ENCODE peak calls at places on chromosomes 16 and 17, in nine cellular contexts. F is tibial artery, Y is AG04450, G is ovary, M is dorsolateral prefrontal cortex, T is brain microvascular endothelial cell, H is left ventricle myocardium inferior, N is body of pancreas, R is tibial nerve. I is an unnamed sample.

GRCh38 chr16:67526149-67526732 is 2.4 kb upstream of the RIPOR1 start:
- DNase-seq in F (no peak), Y (no peak), G (no peak), M (no peak), T (no peak), H (no peak), N (no peak), R (no peak), I (no peak)

GRCh38 chr16:273547-274421 is 2.0 kb downstream of the RGS11 start:
- DNase-seq in F (no peak), Y (no peak), G (no peak), M (no peak), T (no peak), H (no peak), N (peak), R (no peak), I (no peak)

GRCh38 chr17:362721-363120 is 10.1 kb upstream of the RPH3AL start:
- DNase-seq in F (no peak), Y (no peak), G (no peak), M (no peak), T (no peak), H (no peak), N (no peak), R (no peak), I (no peak)

GRCh38 chr17:35051183-35051578 is 12.3 kb downstream of the RFFL start:
- DNase-seq in F (no peak), Y (no peak), G (no peak), M (no peak), T (no peak), H (no peak), N (no peak), R (peak), I (no peak)

GRCh38 chr17:63786961-63787711 is 13.2 kb downstream of the DDX42 start:
- DNase-seq in F (no peak), Y (no peak), G (no peak), M (no peak), T (no peak), H (no peak), N (no peak), R (no peak), I (no peak)

GRCh38 chr16:75306102-75306762 is 54.8 kb upstream of the BCAR1 start:
- DNase-seq in F (no peak), Y (no peak), G (no peak), M (no peak), T (peak), H (no peak), N (peak), R (no peak), I (no peak)

GRCh38 chr17:36212958-36213357 is 2.1 kb downstream of the CCL4L2 start:
- DNase-seq in F (no peak), Y (no peak), G (no peak), M (no peak), T (no peak), H (no peak), N (no peak), R (no peak), I (no peak)

GRCh38 chr16:75477680-75478473 is 13.4 kb upstream of the TMEM170A start:
- DNase-seq in F (no peak), Y (no peak), G (no peak), M (no peak), T (no peak), H (no peak), N (no peak), R (no peak), I (no peak)

GRCh38 chr17:63126607-63127006 is 160.6 kb downstream of the TANC2 start:
- DNase-seq in F (no peak), Y (no peak), G (no peak), M (no peak), T (no peak), H (no peak), N (no peak), R (no peak), I (no peak)

GRCh38 chr17:5832886-5833285 is 237.3 kb upstream of the WSCD1 start:
- DNase-seq in F (no peak), Y (peak), G (no peak), M (no peak), T (peak), H (no peak), N (no peak), R (no peak), I (no peak)

GRCh38 chr16:81384006-81384405 is 60.6 kb upstream of the CMIP start:
- DNase-seq in F (no peak), Y (no peak), G (no peak), M (no peak), T (no peak), H (no peak), N (no peak), R (no peak), I (no peak)

GRCh38 chr16:27453476-27453825 is 51.5 kb downstream of the IL21R start:
- DNase-seq in F (no peak), Y (no peak), G (no peak), M (no peak), T (no peak), H (no peak), N (no peak), R (no peak), I (no peak)

GRCh38 chr17:29579866-29580771 is 9.3 kb downstream of the GIT1 start:
- DNase-seq in F (peak), Y (no peak), G (peak), M (peak), T (peak), H (peak), N (peak), R (peak), I (peak)

GRCh38 chr17:29663155-29663554 is 40.4 kb upstream of the CORO6 start:
- DNase-seq in F (no peak), Y (no peak), G (no peak), M (no peak), T (no peak), H (no peak), N (no peak), R (no peak), I (no peak)

GRCh38 chr16:2584742-2585650 is 47.2 kb downstream of the PDPK1 start:
- DNase-seq in F (peak), Y (no peak), G (peak), M (peak), T (no peak), H (peak), N (no peak), R (peak), I (no peak)

GRCh38 chr16:19881783-19882182 is 2.9 kb downstream of the GPRC5B start:
- DNase-seq in F (no peak), Y (no peak), G (no peak), M (no peak), T (no peak), H (no peak), N (no peak), R (no peak), I (no peak)

GRCh38 chr16:81810894-81811538 is 31.9 kb downstream of the PLCG2 start:
- DNase-seq in F (no peak), Y (no peak), G (no peak), M (no peak), T (no peak), H (no peak), N (no peak), R (no peak), I (no peak)

GRCh38 chr17:27804113-27804512 is 3.8 kb upstream of the NOS2 start:
- DNase-seq in F (no peak), Y (no peak), G (no peak), M (no peak), T (no peak), H (no peak), N (no peak), R (no peak), I (no peak)

GRCh38 chr17:83081561-83082201 is 2.3 kb downstream of the METRNL start:
- DNase-seq in F (peak), Y (no peak), G (no peak), M (no peak), T (no peak), H (no peak), N (peak), R (peak), I (no peak)

GRCh38 chr17:48910370-48910769 is 2.2 kb downstream of the UBE2Z start:
- DNase-seq in F (no peak), Y (no peak), G (no peak), M (no peak), T (no peak), H (no peak), N (no peak), R (no peak), I (no peak)

GRCh38 chr17:3909257-3909656 is 7.0 kb downstream of the P2RX1 start:
- DNase-seq in F (no peak), Y (no peak), G (no peak), M (no peak), T (no peak), H (no peak), N (no peak), R (no peak), I (no peak)

GRCh38 chr16:35365675-35366074 is 1906.3 kb downstream of the TP53TG3F start:
- DNase-seq in F (no peak), Y (no peak), G (no peak), M (no peak), T (no peak), H (no peak), N (no peak), R (no peak), I (no peak)

GRCh38 chr16:89858973-89859808 is 14.2 kb upstream of the TCF25 start:
- DNase-seq in F (no peak), Y (no peak), G (no peak), M (no peak), T (no peak), H (no peak), N (no peak), R (no peak), I (no peak)

GRCh38 chr16:88047462-88047861 is 96.2 kb downstream of the BANP start:
- DNase-seq in F (no peak), Y (no peak), G (peak), M (no peak), T (no peak), H (peak), N (no peak), R (no peak), I (no peak)

GRCh38 chr17:31803494-31804213 is 55.4 kb downstream of the COPRS start:
- DNase-seq in F (no peak), Y (no peak), G (no peak), M (no peak), T (no peak), H (no peak), N (peak), R (no peak), I (no peak)

GRCh38 chr17:79003661-79004411 is 5.7 kb downstream of the CANT1 start:
- DNase-seq in F (peak), Y (no peak), G (peak), M (no peak), T (no peak), H (no peak), N (no peak), R (no peak), I (no peak)

GRCh38 chr17:43315858-43316521 is 82.2 kb upstream of the RNU2-1 start:
- DNase-seq in F (no peak), Y (no peak), G (no peak), M (no peak), T (no peak), H (no peak), N (no peak), R (no peak), I (no peak)

GRCh38 chr16:30096862-30097563 is 1.0 kb upstream of the YPEL3 start:
- DNase-seq in F (no peak), Y (no peak), G (no peak), M (no peak), T (no peak), H (no peak), N (no peak), R (no peak), I (no peak)

GRCh38 chr16:10988164-10988803 is 43.9 kb downstream of the CLEC16A start:
- DNase-seq in F (no peak), Y (no peak), G (no peak), M (no peak), T (no peak), H (no peak), N (no peak), R (no peak), I (no peak)

GRCh38 chr16:10989494-10989893 is 45.1 kb downstream of the CLEC16A start:
- DNase-seq in F (no peak), Y (no peak), G (no peak), M (no peak), T (no peak), H (no peak), N (no peak), R (no peak), I (no peak)

GRCh38 chr16:10987361-10988163 is 43.2 kb downstream of the CLEC16A start:
- DNase-seq in F (no peak), Y (no peak), G (no peak), M (no peak), T (no peak), H (no peak), N (no peak), R (no peak), I (no peak)

GRCh38 chr16:10990378-10990777 is 46.0 kb downstream of the CLEC16A start:
- DNase-seq in F (no peak), Y (no peak), G (no peak), M (no peak), T (no peak), H (no peak), N (no peak), R (no peak), I (no peak)

DNA sequence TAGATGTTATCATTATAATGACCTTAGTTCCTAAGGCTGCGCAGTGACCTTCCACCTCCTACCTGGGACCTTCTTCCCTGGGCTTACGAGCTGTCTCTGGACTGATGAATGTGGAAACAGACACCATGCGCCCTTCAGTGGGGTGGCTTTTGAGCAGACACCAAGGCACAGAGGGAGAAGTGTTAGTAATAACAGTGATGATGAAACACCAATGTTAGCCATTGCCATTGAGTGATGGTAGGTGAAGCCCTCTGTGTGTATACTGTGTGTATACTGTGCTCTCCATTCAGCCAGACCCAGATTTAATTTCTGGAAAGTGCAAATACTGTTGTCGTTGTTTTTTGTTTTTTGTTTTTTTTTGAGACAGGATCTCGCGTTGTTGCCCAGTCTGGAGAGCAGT is 44.5 kb downstream of the CLEC16A start:
- DNase-seq in F (no peak), Y (no peak), G (no peak), M (no peak), T (no peak), H (no peak), N (no peak), R (no peak), I (no peak)
- TF ChIP-seq CTCF in F (no peak), Y (no peak), G (no peak), M (no peak), T (no peak), H (no peak), N (no peak), R (no peak), I (no peak)

GRCh38 chr17:8630227-8630801 is at the start of gene MYH10:
- DNase-seq in F (no peak), Y (no peak), G (no peak), M (no peak), T (no peak), H (no peak), N (no peak), R (no peak), I (no peak)
- TF ChIP-seq CTCF in F (peak), Y (no peak), G (peak), M (peak), T (peak), H (no peak), N (peak), R (no peak), I (no peak)

GRCh38 chr17:80927791-80928216 is 63.8 kb upstream of the CHMP6 start:
- DNase-seq in F (peak), Y (no peak), G (no peak), M (no peak), T (peak), H (no peak), N (peak), R (no peak), I (no peak)
- TF ChIP-seq CTCF in F (no peak), Y (no peak), G (no peak), M (peak), T (peak), H (peak), N (no peak), R (no peak), I (no peak)

GRCh38 chr17:44932526-44933097 is 15.0 kb downstream of the KIF18B start:
- DNase-seq in F (peak), Y (no peak), G (no peak), M (no peak), T (no peak), H (peak), N (no peak), R (no peak), I (peak)

GRCh38 chr17:44933824-44934744 is 13.5 kb downstream of the KIF18B start:
- DNase-seq in F (peak), Y (no peak), G (no peak), M (no peak), T (no peak), H (peak), N (no peak), R (no peak), I (peak)

GRCh38 chr17:44930667-44931066 is 15.4 kb upstream of the GFAP start:
- DNase-seq in F (peak), Y (no peak), G (no peak), M (no peak), T (no peak), H (no peak), N (no peak), R (no peak), I (peak)

GRCh38 chr17:44931376-44931775 is 16.1 kb upstream of the GFAP start:
- DNase-seq in F (peak), Y (no peak), G (no peak), M (no peak), T (no peak), H (peak), N (no peak), R (no peak), I (peak)

GRCh38 chr17:44932096-44932495 is 15.5 kb downstream of the KIF18B start:
- DNase-seq in F (peak), Y (no peak), G (no peak), M (no peak), T (no peak), H (peak), N (no peak), R (no peak), I (peak)
- TF ChIP-seq CTCF in F (no peak), Y (no peak), G (no peak), M (no peak), T (no peak), H (no peak), N (no peak), R (no peak), I (no peak)

GRCh38 chr16:57299719-57300386 is 15.4 kb upstream of the PLLP start:
- DNase-seq in F (peak), Y (peak), G (peak), M (peak), T (peak), H (peak), N (peak), R (peak), I (no peak)
- TF ChIP-seq CTCF in F (peak), Y (no peak), G (peak), M (peak), T (peak), H (peak), N (peak), R (no peak), I (no peak)

GRCh38 chr16:83046664-83047063 is 419.9 kb downstream of the CDH13 start:
- DNase-seq in F (no peak), Y (no peak), G (no peak), M (no peak), T (no peak), H (no peak), N (no peak), R (no peak), I (no peak)

GRCh38 chr16:83045790-83046189 is 419.0 kb downstream of the CDH13 start:
- DNase-seq in F (no peak), Y (no peak), G (no peak), M (no peak), T (no peak), H (no peak), N (no peak), R (no peak), I (no peak)

GRCh38 chr16:83054302-83054701 is 427.5 kb downstream of the CDH13 start:
- DNase-seq in F (no peak), Y (no peak), G (no peak), M (no peak), T (peak), H (no peak), N (no peak), R (no peak), I (no peak)

DNA sequence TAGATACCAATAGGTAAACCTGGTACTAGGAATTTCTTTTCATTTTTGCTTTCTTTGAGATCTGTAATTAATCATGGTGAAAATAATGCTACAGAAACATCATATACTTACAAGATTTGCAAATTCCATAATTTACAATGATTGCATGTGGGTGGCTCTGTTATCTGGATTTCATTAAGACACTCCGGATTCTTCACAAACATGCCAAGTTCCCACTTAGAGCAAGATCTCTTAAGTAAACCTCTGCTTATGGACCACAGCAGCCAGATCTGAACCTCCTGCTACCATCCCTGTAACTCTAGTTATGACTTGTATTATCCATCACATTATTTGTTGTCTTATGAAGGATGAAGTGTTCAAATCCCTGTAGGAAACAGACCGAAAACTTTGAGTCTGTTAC is 424.7 kb downstream of the CDH13 start:
- DNase-seq in F (no peak), Y (no peak), G (no peak), M (no peak), T (no peak), H (no peak), N (no peak), R (no peak), I (no peak)
- TF ChIP-seq CTCF in F (no peak), Y (no peak), G (no peak), M (no peak), T (no peak), H (no peak), N (no peak), R (no peak), I (no peak)

I was measured in D721Med.